ENCODE peak calls at places on chromosomes 11 and 22, in eight cellular contexts. Z, B, A, N, J, O, Q and F are unnamed samples.

GRCh38 chr11:95713428-95713827 is 76.2 kb downstream of the FAM76B start:
- DNase-seq in A (no peak), Z (no peak), Q (no peak), N (no peak), J (no peak), O (no peak), B (no peak), F (no peak)

GRCh38 chr11:64739871-64740270 is 4.1 kb downstream of the RASGRP2 start:
- DNase-seq in Z (no peak), Q (no peak), B (no peak), J (no peak), N (no peak), A (no peak), O (no peak), F (no peak)

GRCh38 chr11:120563698-120564572 is 52.4 kb downstream of the GRIK4 start:
- DNase-seq in B (no peak), A (no peak), Z (no peak), J (no peak), Q (peak), O (no peak), N (no peak), F (no peak)

GRCh38 chr11:120660024-120660565 is 148.5 kb downstream of the GRIK4 start:
- DNase-seq in Z (peak), N (peak), J (no peak), O (peak), A (peak), Q (no peak), B (no peak), F (peak)

GRCh38 chr22:19505735-19506126 is 18.5 kb downstream of the CLDN5 start:
- DNase-seq in Q (no peak), B (no peak), N (no peak), Z (no peak), A (no peak), O (no peak), J (no peak), F (no peak)

GRCh38 chr22:46537946-46538815 is 761 bp upstream of the CELSR1 start:
- DNase-seq in Z (peak), A (peak), O (peak), Q (no peak), J (no peak), B (no peak), N (no peak), F (peak)

GRCh38 chr11:4044971-4045646 is 49.5 kb upstream of the RRM1 start:
- DNase-seq in Z (no peak), J (no peak), O (no peak), Q (peak), A (no peak), N (peak), B (no peak), F (peak)

GRCh38 chr22:36285545-36285944 is 32.6 kb downstream of the APOL1 start:
- DNase-seq in N (no peak), A (no peak), Z (no peak), Q (no peak), O (no peak), B (no peak), J (no peak), F (no peak)

GRCh38 chr22:31583861-31584485 is 78.0 kb downstream of the PISD start:
- DNase-seq in A (peak), O (peak), Q (no peak), Z (peak), N (no peak), J (no peak), B (no peak), F (no peak)

DNA sequence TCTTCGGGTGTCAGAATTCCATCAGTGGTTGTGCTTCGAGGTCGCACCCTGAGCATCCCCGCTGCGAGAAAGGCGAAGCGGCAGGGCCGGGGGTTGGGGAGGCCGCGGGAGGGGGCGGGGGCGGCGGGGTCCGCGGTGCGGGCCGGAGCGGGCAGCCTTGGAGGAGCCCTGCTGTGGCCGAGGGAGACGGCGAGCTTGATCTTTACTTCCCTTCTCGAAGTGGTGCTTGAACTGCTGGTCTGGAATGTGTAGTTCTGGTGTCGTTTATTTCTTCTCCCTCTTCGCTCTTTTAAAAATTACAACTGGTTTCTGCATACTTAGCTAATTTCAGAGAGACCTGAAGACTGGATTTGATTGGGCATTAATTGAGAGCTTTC is 1.1 kb downstream of the APLP2 start:
- DNase-seq in J (no peak), Z (peak), Q (no peak), O (no peak), N (no peak), B (peak), A (no peak), F (no peak)
- H3K27ac ChIP-seq in J (peak), Z (peak), Q (peak), O (no peak), N (peak), B (peak), A (no peak), F (no peak)

GRCh38 chr11:14537134-14537599 is 17.0 kb upstream of the PSMA1 start:
- DNase-seq in B (no peak), A (no peak), Z (peak), J (no peak), O (peak), Q (no peak), N (peak), F (no peak)
- H3K27ac ChIP-seq in B (no peak), A (no peak), Z (no peak), J (no peak), O (no peak), Q (no peak), N (no peak), F (no peak)

GRCh38 chr22:48503876-48504275 is 1323.8 kb downstream of the BRD1 start:
- DNase-seq in B (no peak), Z (no peak), N (no peak), J (no peak), Q (no peak), A (no peak), O (no peak), F (no peak)
- H3K27ac ChIP-seq in B (no peak), Z (no peak), N (no peak), J (no peak), Q (no peak), A (no peak), O (no peak), F (no peak)

DNA sequence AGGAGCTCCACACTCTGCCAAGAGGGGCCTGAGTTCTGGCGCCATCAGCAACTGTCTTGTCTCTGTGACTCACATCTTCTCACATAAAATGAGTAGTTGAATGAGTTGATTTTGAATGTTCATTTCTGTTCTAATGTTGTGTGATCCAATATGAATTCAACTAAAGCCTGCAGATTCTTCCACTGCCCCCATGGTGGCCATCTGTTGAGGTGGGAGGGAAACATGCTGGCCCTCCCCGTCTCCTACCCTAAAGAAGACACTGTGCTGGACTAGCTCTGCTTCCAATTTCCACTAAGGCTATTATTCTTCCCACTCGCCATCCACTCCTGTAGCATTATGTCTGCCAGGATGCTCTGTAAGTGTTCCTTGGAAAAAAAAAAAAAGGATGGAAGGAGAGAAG is 555.6 kb upstream of the LARGE1 start:
- DNase-seq in N (no peak), A (no peak), J (no peak), Q (no peak), B (no peak), O (no peak), Z (no peak), F (no peak)
- H3K27ac ChIP-seq in N (no peak), A (no peak), J (no peak), Q (no peak), B (no peak), O (no peak), Z (no peak), F (no peak)

DNA sequence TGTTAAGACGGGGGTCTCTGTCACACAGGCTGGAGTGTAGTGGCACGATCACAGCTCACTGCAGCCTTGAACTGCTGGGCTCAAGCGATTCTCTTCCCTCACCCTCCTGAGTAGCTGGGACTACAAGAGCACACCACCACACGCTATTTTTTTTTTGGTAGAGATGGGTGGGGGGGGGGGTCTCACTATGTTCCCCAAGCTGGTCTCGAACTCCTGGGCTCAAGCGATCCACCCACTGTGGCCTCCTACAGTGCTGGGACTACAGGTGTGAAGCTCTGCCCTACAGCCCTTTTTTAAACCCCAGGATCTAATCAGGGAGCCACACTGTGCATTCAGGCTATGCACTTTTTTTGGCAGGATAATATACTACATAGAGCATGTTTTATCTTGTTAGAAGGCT is 1.4 kb upstream of the DHCR7 start:
- DNase-seq in B (no peak), A (no peak), O (no peak), N (no peak), Z (no peak), Q (no peak), J (no peak), F (no peak)
- H3K27ac ChIP-seq in B (peak), A (no peak), O (no peak), N (peak), Z (no peak), Q (no peak), J (peak), F (no peak)

DNA sequence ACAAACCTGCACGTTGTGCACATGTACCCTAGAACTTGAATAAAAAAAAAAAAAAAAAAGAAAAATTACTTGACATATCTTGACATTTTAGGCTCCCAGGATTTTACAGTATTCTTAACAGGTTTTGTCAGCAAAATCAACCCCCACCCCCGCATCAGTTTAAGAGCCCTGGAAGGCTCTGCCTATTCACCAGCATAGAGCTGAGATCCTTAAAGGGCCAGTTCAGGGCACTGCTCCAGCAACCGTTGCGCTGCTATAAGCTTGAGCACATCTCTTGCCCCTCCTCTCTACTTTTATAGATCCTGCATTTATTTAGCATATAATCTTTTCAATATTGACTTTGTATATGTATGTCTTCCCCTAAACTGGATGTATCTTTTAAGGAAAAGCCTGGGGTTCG is 697 bp upstream of the PAFAH1B2 start:
- DNase-seq in Q (peak), A (peak), N (peak), O (peak), B (peak), Z (peak), J (no peak), F (peak)
- H3K27ac ChIP-seq in Q (peak), A (peak), N (peak), O (peak), B (peak), Z (no peak), J (peak), F (peak)

GRCh38 chr22:24591286-24591830 is 1.5 kb downstream of the LRRC75B start:
- DNase-seq in J (no peak), B (no peak), O (no peak), A (no peak), Z (no peak), Q (no peak), N (no peak), F (no peak)
- H3K27ac ChIP-seq in J (no peak), B (no peak), O (no peak), A (no peak), Z (no peak), Q (no peak), N (peak), F (no peak)

GRCh38 chr22:23410411-23410810 is 169.7 kb downstream of the IGLL1 start:
- DNase-seq in Q (no peak), O (no peak), A (no peak), J (no peak), Z (no peak), N (no peak), B (no peak), F (no peak)
- H3K27ac ChIP-seq in Q (no peak), O (no peak), A (no peak), J (no peak), Z (no peak), N (no peak), B (no peak), F (no peak)